ENCODE peak calls at places on chromosomes 3 and 15, in eight cellular contexts. One of them, this sample, is unnamed.
A peak's percentile ranks its signal among the peaks of the same experiment; 100 is the strongest.

GRCh38 chr3:14248849-14249523 is 70.4 kb downstream of the LSM3 start:
- DNase-seq in lower lobe of right lung: no peak
- DNase-seq in astrocyte of the spinal cord: no peak
- DNase-seq in heart right ventricle: no peak
- DNase-seq in A549: no peak
- DNase-seq in body of pancreas: peak; percentile 42
- DNase-seq in psoas muscle: no peak
- DNase-seq in CD8-positive, alpha-beta T cell: no peak
- DNase-seq in this sample: no peak

GRCh38 chr3:167866321-167866720 is 130.8 kb downstream of the SERPINI1 start:
- DNase-seq in psoas muscle: no peak
- DNase-seq in CD8-positive, alpha-beta T cell: no peak
- DNase-seq in astrocyte of the spinal cord: no peak
- DNase-seq in A549: no peak
- DNase-seq in heart right ventricle: no peak
- DNase-seq in lower lobe of right lung: no peak
- DNase-seq in body of pancreas: no peak
- DNase-seq in this sample: no peak

GRCh38 chr3:3196148-3196861 is 16.8 kb upstream of the CRBN start:
- DNase-seq in heart right ventricle: no peak
- DNase-seq in psoas muscle: no peak
- DNase-seq in body of pancreas: no peak
- DNase-seq in astrocyte of the spinal cord: no peak
- DNase-seq in CD8-positive, alpha-beta T cell: no peak
- DNase-seq in A549: peak; percentile 22
- DNase-seq in lower lobe of right lung: no peak
- DNase-seq in this sample: peak; percentile 12

GRCh38 chr3:127375151-127375937 is 87.5 kb upstream of the PRR20G start:
- DNase-seq in A549: no peak
- DNase-seq in lower lobe of right lung: no peak
- DNase-seq in psoas muscle: no peak
- DNase-seq in body of pancreas: no peak
- DNase-seq in heart right ventricle: no peak
- DNase-seq in CD8-positive, alpha-beta T cell: no peak
- DNase-seq in astrocyte of the spinal cord: no peak
- DNase-seq in this sample: no peak

GRCh38 chr15:75966073-75966472 is 46.2 kb downstream of the NRG4 start:
- DNase-seq in CD8-positive, alpha-beta T cell: no peak
- DNase-seq in psoas muscle: no peak
- DNase-seq in A549: peak; percentile 35
- DNase-seq in astrocyte of the spinal cord: no peak
- DNase-seq in body of pancreas: no peak
- DNase-seq in heart right ventricle: no peak
- DNase-seq in lower lobe of right lung: no peak
- DNase-seq in this sample: peak; percentile 72

GRCh38 chr3:126934991-126935390 is 47.9 kb upstream of the PLXNA1 start:
- DNase-seq in astrocyte of the spinal cord: no peak
- DNase-seq in heart right ventricle: no peak
- DNase-seq in lower lobe of right lung: no peak
- DNase-seq in psoas muscle: no peak
- DNase-seq in A549: no peak
- DNase-seq in CD8-positive, alpha-beta T cell: no peak
- DNase-seq in body of pancreas: no peak
- DNase-seq in this sample: no peak

GRCh38 chr3:149442845-149443544 is 31.5 kb upstream of the TM4SF4 start:
- DNase-seq in CD8-positive, alpha-beta T cell: no peak
- DNase-seq in heart right ventricle: no peak
- DNase-seq in lower lobe of right lung: no peak
- DNase-seq in body of pancreas: no peak
- DNase-seq in A549: no peak
- DNase-seq in astrocyte of the spinal cord: peak; percentile 71
- DNase-seq in psoas muscle: no peak
- DNase-seq in this sample: peak; percentile 85

GRCh38 chr15:88769161-88769971 is 33.9 kb upstream of the ACAN start:
- DNase-seq in CD8-positive, alpha-beta T cell: no peak
- DNase-seq in astrocyte of the spinal cord: no peak
- DNase-seq in A549: no peak
- DNase-seq in lower lobe of right lung: no peak
- DNase-seq in body of pancreas: no peak
- DNase-seq in psoas muscle: no peak
- DNase-seq in heart right ventricle: no peak
- DNase-seq in this sample: no peak

GRCh38 chr15:48974865-48975264 is 11.1 kb upstream of the SHC4 start:
- DNase-seq in A549: peak; percentile 14
- DNase-seq in heart right ventricle: no peak
- DNase-seq in psoas muscle: no peak
- DNase-seq in astrocyte of the spinal cord: no peak
- DNase-seq in lower lobe of right lung: no peak
- DNase-seq in CD8-positive, alpha-beta T cell: no peak
- DNase-seq in body of pancreas: no peak
- DNase-seq in this sample: no peak

GRCh38 chr3:52238193-52238760 is 681 bp downstream of the TWF2 start:
- DNase-seq in CD8-positive, alpha-beta T cell: no peak
- DNase-seq in lower lobe of right lung: no peak
- DNase-seq in astrocyte of the spinal cord: no peak
- DNase-seq in A549: peak; percentile 20
- DNase-seq in body of pancreas: no peak
- DNase-seq in psoas muscle: peak; percentile 12
- DNase-seq in heart right ventricle: no peak
- DNase-seq in this sample: no peak

GRCh38 chr3:191768421-191768820 is 307.5 kb downstream of the PYDC2 start:
- DNase-seq in psoas muscle: no peak
- DNase-seq in heart right ventricle: no peak
- DNase-seq in body of pancreas: no peak
- DNase-seq in CD8-positive, alpha-beta T cell: no peak
- DNase-seq in lower lobe of right lung: no peak
- DNase-seq in A549: peak; percentile 6
- DNase-seq in astrocyte of the spinal cord: no peak
- DNase-seq in this sample: no peak

GRCh38 chr3:149243540-149243939 is 21.9 kb upstream of the CP start:
- DNase-seq in body of pancreas: no peak
- DNase-seq in astrocyte of the spinal cord: no peak
- DNase-seq in psoas muscle: no peak
- DNase-seq in lower lobe of right lung: no peak
- DNase-seq in CD8-positive, alpha-beta T cell: no peak
- DNase-seq in heart right ventricle: no peak
- DNase-seq in A549: no peak
- DNase-seq in this sample: no peak

GRCh38 chr3:185630182-185630622 is 44.1 kb downstream of the SENP2 start:
- DNase-seq in lower lobe of right lung: peak; percentile 45
- DNase-seq in CD8-positive, alpha-beta T cell: no peak
- DNase-seq in body of pancreas: peak; percentile 30
- DNase-seq in psoas muscle: peak; percentile 68
- DNase-seq in heart right ventricle: peak; percentile 73
- DNase-seq in A549: peak; percentile 25
- DNase-seq in astrocyte of the spinal cord: peak; percentile 62
- DNase-seq in this sample: peak; percentile 77
- H3K4me3 ChIP-seq in lower lobe of right lung: no peak overlapping the region
- H3K4me3 ChIP-seq in CD8-positive, alpha-beta T cell: no peak overlapping the region
- H3K4me3 ChIP-seq in body of pancreas: no peak overlapping the region
- H3K4me3 ChIP-seq in psoas muscle: no peak overlapping the region
- H3K4me3 ChIP-seq in heart right ventricle: no peak overlapping the region
- H3K4me3 ChIP-seq in A549: no peak overlapping the region
- H3K4me3 ChIP-seq in astrocyte of the spinal cord: no peak overlapping the region
- H3K4me3 ChIP-seq in this sample: no peak overlapping the region

DNA sequence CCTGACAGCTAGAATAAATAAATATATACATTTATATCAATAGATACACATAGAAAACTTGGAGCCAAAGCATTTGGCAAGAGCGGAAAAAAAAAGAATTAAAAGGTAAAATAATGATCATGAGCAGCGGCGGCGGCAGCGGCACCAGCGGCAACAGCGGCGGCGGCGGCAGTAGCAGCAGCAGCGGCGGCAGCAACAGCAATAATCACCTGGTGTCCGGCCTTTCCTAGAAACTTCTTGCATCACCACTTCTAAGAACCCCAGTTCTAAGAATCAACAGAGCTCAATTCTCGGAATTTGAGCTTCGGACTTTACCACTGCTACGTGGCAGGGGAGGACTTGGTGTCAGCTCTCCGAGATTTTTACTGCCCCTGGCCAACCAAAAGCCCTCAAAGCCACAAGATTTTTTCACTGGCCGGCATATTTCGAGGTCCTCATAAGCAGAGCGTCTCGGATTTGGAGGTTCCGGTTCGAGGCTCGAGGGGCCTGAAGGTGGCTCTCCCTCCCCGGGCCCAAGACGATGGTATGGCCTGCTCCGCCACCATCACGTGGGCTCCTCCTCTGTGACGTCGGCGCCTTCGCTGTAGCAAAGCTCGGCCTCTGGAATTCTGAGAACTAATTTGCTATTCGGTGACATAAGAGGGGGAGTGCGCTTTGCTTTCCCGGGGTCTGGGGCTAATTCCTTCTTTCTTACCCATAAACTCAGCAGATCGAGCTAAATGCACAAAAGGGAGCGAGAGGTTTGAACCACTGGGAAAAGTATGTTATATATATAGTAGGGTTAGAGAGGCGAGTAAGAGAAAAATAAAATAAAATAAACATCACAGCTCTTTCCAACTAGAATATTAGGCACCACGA is at the start of gene BCL6:
- DNase-seq in A549: peak; percentile 96
- DNase-seq in psoas muscle: peak; percentile 92
- DNase-seq in astrocyte of the spinal cord: peak; percentile 99
- DNase-seq in body of pancreas: peak; percentile 96
- DNase-seq in CD8-positive, alpha-beta T cell: peak; percentile 80
- DNase-seq in lower lobe of right lung: peak; percentile 95
- DNase-seq in heart right ventricle: peak; percentile 89
- DNase-seq in this sample: peak; percentile 99
- TF ChIP-seq CTCF in A549: no peak
- TF ChIP-seq CTCF in psoas muscle: no peak
- TF ChIP-seq CTCF in astrocyte of the spinal cord: no peak
- TF ChIP-seq CTCF in body of pancreas: peak; percentile 16
- TF ChIP-seq CTCF in CD8-positive, alpha-beta T cell: no peak
- TF ChIP-seq CTCF in lower lobe of right lung: no peak
- TF ChIP-seq CTCF in heart right ventricle: no peak
- TF ChIP-seq CTCF in this sample: no peak

DNA sequence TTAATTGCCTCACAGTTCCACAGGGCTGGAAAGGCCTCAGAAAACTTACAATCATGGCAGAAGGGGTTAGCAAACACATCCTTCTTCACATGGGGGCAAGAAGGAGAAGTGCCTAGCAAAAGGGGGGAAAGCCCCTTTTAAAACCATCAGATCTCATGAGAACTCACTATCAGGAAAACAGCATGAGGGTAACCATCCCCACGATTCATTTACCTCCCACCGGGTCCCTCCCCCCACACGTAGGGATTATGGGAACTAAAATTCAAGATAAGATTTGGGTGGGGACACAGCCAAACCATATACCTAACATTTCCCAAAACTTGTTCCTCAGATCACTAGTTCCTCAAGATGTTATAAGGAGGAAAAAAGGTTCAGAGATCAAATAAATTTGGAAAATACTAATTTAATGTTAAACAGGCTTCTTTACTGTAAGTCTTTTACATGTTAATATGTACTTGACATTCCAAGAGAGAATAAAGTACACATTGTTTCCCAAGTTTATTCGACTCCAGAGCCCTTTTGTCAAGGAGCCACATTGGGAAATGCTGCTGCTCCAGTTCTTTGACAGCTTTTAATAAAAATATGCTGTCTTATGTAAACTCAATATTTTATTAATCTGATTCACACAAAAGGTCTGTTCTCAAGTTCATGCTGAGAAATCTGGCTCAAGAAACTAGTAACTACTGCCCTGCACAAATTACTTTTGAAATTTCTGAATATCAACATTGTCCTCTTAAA is 17.8 kb downstream of the HERC1 start:
- DNase-seq in heart right ventricle: no peak
- DNase-seq in psoas muscle: no peak
- DNase-seq in A549: no peak
- DNase-seq in astrocyte of the spinal cord: no peak
- DNase-seq in CD8-positive, alpha-beta T cell: no peak
- DNase-seq in body of pancreas: peak; percentile 16
- DNase-seq in lower lobe of right lung: no peak
- DNase-seq in this sample: peak; percentile 2
- H3K4me3 ChIP-seq in heart right ventricle: no peak overlapping the region
- H3K4me3 ChIP-seq in psoas muscle: no peak overlapping the region
- H3K4me3 ChIP-seq in A549: no peak overlapping the region
- H3K4me3 ChIP-seq in astrocyte of the spinal cord: no peak overlapping the region
- H3K4me3 ChIP-seq in CD8-positive, alpha-beta T cell: no peak overlapping the region
- H3K4me3 ChIP-seq in body of pancreas: no peak overlapping the region
- H3K4me3 ChIP-seq in lower lobe of right lung: no peak overlapping the region
- H3K4me3 ChIP-seq in this sample: no peak overlapping the region

DNA sequence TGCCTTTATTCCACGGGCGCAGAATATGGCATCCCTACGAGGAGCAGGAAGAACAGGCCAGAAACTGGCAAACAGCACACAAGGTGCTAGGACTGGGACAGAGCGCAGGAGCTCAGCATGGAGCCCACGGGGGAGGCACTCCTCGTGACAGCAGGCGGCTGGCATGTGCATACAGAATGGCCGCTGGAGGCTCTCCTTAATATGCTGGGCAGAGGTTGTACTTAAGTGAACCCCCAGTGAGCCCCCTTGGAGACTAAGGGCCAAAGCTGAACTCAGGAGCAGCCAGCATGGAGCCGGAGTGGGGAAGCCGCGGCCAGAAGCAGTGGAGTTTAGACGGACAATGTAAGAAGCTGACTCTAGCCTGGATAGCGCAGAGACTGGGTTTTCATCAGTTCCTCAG is 69.3 kb downstream of the EPHB3 start:
- DNase-seq in astrocyte of the spinal cord: no peak
- DNase-seq in CD8-positive, alpha-beta T cell: no peak
- DNase-seq in heart right ventricle: no peak
- DNase-seq in lower lobe of right lung: no peak
- DNase-seq in body of pancreas: no peak
- DNase-seq in psoas muscle: no peak
- DNase-seq in A549: no peak
- DNase-seq in this sample: no peak
- TF ChIP-seq CTCF in astrocyte of the spinal cord: no peak
- TF ChIP-seq CTCF in CD8-positive, alpha-beta T cell: no peak
- TF ChIP-seq CTCF in heart right ventricle: no peak
- TF ChIP-seq CTCF in lower lobe of right lung: no peak
- TF ChIP-seq CTCF in body of pancreas: no peak
- TF ChIP-seq CTCF in psoas muscle: no peak
- TF ChIP-seq CTCF in A549: no peak
- TF ChIP-seq CTCF in this sample: no peak

DNA sequence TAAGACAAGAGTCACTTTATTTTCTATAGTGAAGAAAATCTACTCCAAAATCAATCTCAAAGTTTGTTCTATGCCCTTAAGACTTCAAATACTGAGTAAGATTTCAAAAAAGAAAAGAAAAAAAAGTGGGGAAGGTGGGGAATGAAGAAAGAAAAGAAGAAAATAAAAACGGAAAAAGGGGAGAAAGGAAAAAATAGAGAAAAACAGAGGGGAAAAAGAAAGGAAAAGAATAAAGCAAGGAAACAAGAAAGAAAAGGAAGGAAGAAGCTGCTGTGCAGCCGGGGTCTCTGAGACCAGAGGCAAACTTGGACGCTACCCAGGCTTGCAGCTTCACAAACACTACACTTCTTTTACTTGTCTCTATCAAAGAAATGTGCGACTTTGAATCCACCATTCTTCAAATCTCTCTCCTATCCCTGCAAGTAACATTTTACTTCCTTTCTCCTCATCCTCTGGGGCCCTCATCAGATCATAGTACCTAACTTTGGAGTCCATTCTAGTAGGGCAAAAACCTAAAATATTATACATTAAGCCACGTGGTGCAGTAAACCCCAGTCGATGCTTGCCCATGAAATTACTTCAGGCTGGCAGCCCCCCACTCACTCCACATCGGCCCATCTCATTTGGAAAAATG is 279.8 kb downstream of the FOXP1 start:
- DNase-seq in lower lobe of right lung: no peak
- DNase-seq in psoas muscle: no peak
- DNase-seq in heart right ventricle: no peak
- DNase-seq in astrocyte of the spinal cord: no peak
- DNase-seq in CD8-positive, alpha-beta T cell: no peak
- DNase-seq in body of pancreas: no peak
- DNase-seq in A549: no peak
- DNase-seq in this sample: no peak
- H3K4me3 ChIP-seq in lower lobe of right lung: peak overlapping the region; percentile 48
- H3K4me3 ChIP-seq in psoas muscle: no peak overlapping the region
- H3K4me3 ChIP-seq in heart right ventricle: no peak overlapping the region
- H3K4me3 ChIP-seq in astrocyte of the spinal cord: no peak overlapping the region
- H3K4me3 ChIP-seq in CD8-positive, alpha-beta T cell: peak overlapping the region; percentile 56
- H3K4me3 ChIP-seq in body of pancreas: no peak overlapping the region
- H3K4me3 ChIP-seq in A549: no peak overlapping the region
- H3K4me3 ChIP-seq in this sample: no peak overlapping the region